ENCODE peak calls at places on chromosomes 4 and X, in nine cellular contexts. G is CD8-positive, alpha-beta T cell; I is kidney epithelial cell; N is fibroblast of lung; L is SK-N-SH; U is fibroblast of pulmonary artery; E is epithelial cell of esophagus; A is A549; V is ovary. C is an unnamed sample.

GRCh38 chr4:174808836-174809235 is 20.2 kb downstream of the GLRA3 start:
- DNase-seq in G (no peak), U (no peak), A (no peak), E (peak; percentile 6), L (no peak), N (no peak), V (no peak), I (no peak), C (no peak)

GRCh38 chr4:159070742-159071141 is 32.1 kb upstream of the RAPGEF2 start:
- DNase-seq in U (peak; percentile 47), L (no peak), I (no peak), E (peak; percentile 67), N (peak; percentile 84), G (no peak), A (no peak), V (no peak), C (no peak)

GRCh38 chrX:120120223-120120622 is 4.5 kb upstream of the RHOXF1 start:
- DNase-seq in N (peak; percentile 11), A (no peak), V (no peak), E (no peak), L (no peak), G (no peak), U (no peak), I (no peak), C (no peak)

GRCh38 chrX:114162068-114162735 is 421.7 kb upstream of the HTR2C start:
- DNase-seq in G (no peak), E (no peak), U (no peak), I (no peak), L (no peak), A (no peak), N (no peak), V (no peak), C (peak; percentile 24)

GRCh38 chr4:87317527-87317926 is 5.2 kb downstream of the HSD17B13 start:
- DNase-seq in I (no peak), V (no peak), N (no peak), E (peak; percentile 72), U (peak; percentile 39), L (no peak), G (no peak), A (no peak), C (peak; percentile 9)

GRCh38 chr4:91734682-91735081 is 569.1 kb upstream of the GRID2 start:
- DNase-seq in U (peak; percentile 55), L (no peak), N (no peak), G (no peak), E (peak; percentile 41), I (no peak), V (no peak), A (no peak), C (no peak)

GRCh38 chr4:111639120-111639519 is 506.1 kb upstream of the FAM241A start:
- DNase-seq in V (no peak), E (peak; percentile 71), A (no peak), I (no peak), U (peak; percentile 36), G (no peak), N (peak; percentile 23), L (no peak), C (no peak)

GRCh38 chr4:110516106-110516922 is 40.4 kb downstream of the ENPEP start:
- DNase-seq in G (peak; percentile 51), E (peak; percentile 85), I (no peak), U (peak; percentile 74), V (peak; percentile 76), N (peak; percentile 56), A (peak; percentile 49), L (peak; percentile 37), C (peak; percentile 79)

GRCh38 chr4:119040261-119040660 is 95.4 kb upstream of the MYOZ2 start:
- DNase-seq in L (no peak), V (no peak), I (no peak), G (no peak), E (no peak), N (peak; percentile 36), U (no peak), A (no peak), C (no peak)

GRCh38 chr4:127188847-127189246 is 443.9 kb upstream of the INTU start:
- DNase-seq in I (no peak), V (no peak), N (peak; percentile 6), U (peak; percentile 12), E (peak; percentile 26), G (no peak), A (no peak), L (no peak), C (no peak)

GRCh38 chr4:19844436-19844835 is 407.3 kb upstream of the SLIT2 start:
- DNase-seq in V (no peak), L (no peak), N (peak; percentile 26), I (no peak), U (peak; percentile 79), A (no peak), G (no peak), E (no peak), C (no peak)

GRCh38 chr4:147683172-147683571 is 791 bp downstream of the PRMT9 start:
- DNase-seq in V (peak; percentile 46), G (no peak), A (no peak), L (peak; percentile 37), E (peak; percentile 29), N (peak; percentile 29), I (no peak), U (peak; percentile 44), C (peak; percentile 45)

GRCh38 chrX:18650662-18651061 is 21.2 kb downstream of the RS1 start:
- DNase-seq in V (no peak), I (no peak), A (no peak), U (no peak), L (no peak), N (no peak), G (no peak), E (no peak), C (no peak)

DNA sequence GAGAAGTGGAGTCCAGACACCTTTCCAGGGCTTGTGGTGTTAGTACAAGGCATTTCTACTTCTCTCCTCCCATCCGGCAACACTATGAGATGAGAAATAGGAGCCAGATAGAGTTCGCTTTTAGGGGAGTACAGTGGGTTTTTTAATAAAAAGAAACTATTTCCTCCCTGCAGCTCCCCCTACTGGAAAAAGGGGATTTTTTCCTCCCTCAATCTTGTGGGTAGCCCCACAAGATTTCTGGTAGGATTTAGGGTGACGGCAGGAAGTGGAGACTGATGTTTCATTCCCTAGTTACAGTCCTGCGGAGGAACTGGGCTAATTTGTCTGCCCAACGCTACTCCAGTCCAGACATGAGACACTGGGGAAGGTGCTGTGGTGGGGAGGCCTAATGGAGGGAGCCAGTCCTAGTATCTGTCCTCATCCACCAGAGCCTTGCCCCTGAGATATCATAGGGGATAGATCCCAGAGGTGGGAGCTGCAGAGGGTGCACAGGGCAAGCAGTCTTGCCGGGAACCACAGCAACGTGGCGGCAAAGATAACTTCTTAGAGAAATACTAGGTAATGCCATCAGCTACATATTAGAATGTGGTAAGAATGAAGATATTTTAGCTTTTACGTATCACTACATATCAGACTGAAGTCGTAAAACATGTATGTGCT is 45.6 kb upstream of the PRKG2 start:
- DNase-seq in G (no peak), U (peak; percentile 10), A (no peak), V (no peak), I (no peak), E (peak; percentile 6), L (peak; percentile 10), N (no peak), C (no peak)
- TF ChIP-seq CTCF in G (no peak), U (peak; percentile 49), A (peak; percentile 18), V (no peak), I (peak; percentile 34), E (peak; percentile 51), L (peak; percentile 64), N (peak; percentile 41), C (peak; percentile 26)

GRCh38 chr4:121765368-121765705 is 373 bp upstream of the SMIM43 start:
- DNase-seq in E (no peak), U (no peak), G (no peak), I (no peak), V (no peak), L (no peak), N (no peak), A (no peak), C (no peak)
- H3K4me3 ChIP-seq in E (peak overlapping the region; percentile 49), U (peak overlapping the region; percentile 55), G (no peak overlapping the region), I (peak overlapping the region; percentile 44), V (no peak overlapping the region), L (peak overlapping the region; percentile 61), N (peak overlapping the region; percentile 62), A (peak overlapping the region; percentile 53), C (no peak overlapping the region)

DNA sequence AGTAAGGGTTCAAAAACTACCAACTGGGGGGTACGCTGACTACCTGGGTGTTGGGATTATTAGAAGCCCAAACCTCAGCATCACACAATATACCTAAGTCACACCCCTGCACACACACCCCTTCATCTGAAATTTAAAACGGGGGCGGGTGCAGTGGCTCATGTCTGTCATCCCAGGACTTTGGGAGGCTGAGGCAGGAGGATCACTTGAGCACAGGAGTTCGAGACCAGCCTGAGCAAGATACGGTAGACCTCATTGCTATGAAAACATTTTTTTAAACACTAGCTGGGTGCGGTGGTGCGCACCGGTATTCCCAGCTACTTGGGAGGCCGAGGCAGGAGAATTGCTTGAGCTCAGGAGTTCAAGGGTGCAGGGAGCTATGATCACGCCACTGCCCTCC is 331.0 kb downstream of the ASMT start:
- DNase-seq in N (no peak), E (no peak), A (no peak), L (no peak), I (no peak), V (no peak), G (no peak), U (no peak), C (no peak)
- TF ChIP-seq CTCF in N (no peak), E (no peak), A (no peak), L (no peak), I (no peak), V (no peak), G (no peak), U (no peak), C (no peak)

GRCh38 chr4:128241425-128241913 is 46.1 kb downstream of the PGRMC2 start:
- DNase-seq in G (no peak), A (peak; percentile 17), E (peak; percentile 98), I (peak; percentile 73), N (peak; percentile 93), U (peak; percentile 92), V (no peak), L (peak; percentile 12), C (no peak)
- H3K4me3 ChIP-seq in G (no peak overlapping the region), A (no peak overlapping the region), E (no peak overlapping the region), I (no peak overlapping the region), N (no peak overlapping the region), U (no peak overlapping the region), V (no peak overlapping the region), L (peak overlapping the region; percentile 9), C (no peak overlapping the region)

GRCh38 chrX:128464091-128464490 is 411.9 kb upstream of the ACTRT1 start:
- DNase-seq in N (peak; percentile 43), I (peak; percentile 37), A (peak; percentile 2), E (peak; percentile 78), V (no peak), L (no peak), U (no peak), G (no peak), C (no peak)

GRCh38 chrX:128458888-128459287 is 406.7 kb upstream of the ACTRT1 start:
- DNase-seq in E (peak; percentile 77), I (peak; percentile 55), U (no peak), V (no peak), G (no peak), A (no peak), N (peak; percentile 66), L (no peak), C (no peak)

GRCh38 chrX:128457674-128458073 is 405.5 kb upstream of the ACTRT1 start:
- DNase-seq in N (no peak), L (no peak), V (no peak), I (no peak), A (no peak), G (no peak), U (no peak), E (peak; percentile 50), C (no peak)

DNA sequence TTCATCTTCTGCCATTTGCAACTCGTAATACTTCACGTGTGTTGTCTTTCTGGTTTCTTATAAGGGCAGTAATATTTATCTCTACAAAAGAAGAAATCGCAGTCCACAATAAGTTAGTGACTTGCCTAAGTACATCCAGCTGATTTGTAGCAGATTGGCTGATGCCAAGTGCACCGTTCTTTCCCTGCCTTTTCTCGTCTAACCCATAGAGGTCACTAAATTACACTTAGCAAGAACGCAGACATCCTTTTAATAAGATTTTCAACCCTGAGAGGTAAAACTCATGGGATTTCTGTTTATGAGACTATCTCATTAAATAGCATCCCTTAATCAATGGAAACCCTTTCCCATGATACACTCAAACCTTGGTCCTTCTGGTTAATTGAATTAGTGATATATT is 408.6 kb upstream of the ACTRT1 start:
- DNase-seq in G (no peak), L (peak; percentile 8), U (no peak), I (no peak), E (peak; percentile 16), N (no peak), A (no peak), V (no peak), C (no peak)
- TF ChIP-seq CTCF in G (no peak), L (no peak), U (no peak), I (peak; percentile 9), E (peak; percentile 15), N (no peak), A (no peak), V (no peak), C (no peak)

C was measured in GM12865.